ENCODE peak calls at places on chromosomes 13 and 19, in seven cellular contexts. N is PC-3, P is endothelial cell of umbilical vein, I is keratinocyte, B is fibroblast of lung, Y is astrocyte, H is GM12878. M is an unnamed sample. For H3K4me1, the result is how much of the 10 kb centered on the place peaks cover.

GRCh38 chr13:82627183-82627582 is 1255.1 kb downstream of the SLITRK1 start:
- DNase-seq in N (peak), P (peak), I (no peak), B (peak), Y (peak), H (no peak), M (peak)

GRCh38 chr13:26074706-26075105 is 22.9 kb upstream of the SHISA2 start:
- DNase-seq in N (peak), P (no peak), I (no peak), B (peak), Y (peak), H (no peak), M (no peak)

GRCh38 chr19:35095667-35096368 is 19.8 kb upstream of the FXYD3 start:
- DNase-seq in N (no peak), P (no peak), I (no peak), B (no peak), Y (no peak), H (no peak), M (no peak)

GRCh38 chr13:39038569-39038898 is 278 bp downstream of the NHLRC3 start:
- DNase-seq in N (peak), P (no peak), I (no peak), B (no peak), Y (peak), H (no peak), M (no peak)

GRCh38 chr19:45591004-45591637 is 6.5 kb upstream of the OPA3 start:
- DNase-seq in N (no peak), P (no peak), I (no peak), B (peak), Y (no peak), H (no peak), M (peak)

GRCh38 chr13:107324416-107325204 is 756.7 kb upstream of the ARGLU1 start:
- DNase-seq in N (no peak), P (no peak), I (no peak), B (no peak), Y (no peak), H (no peak), M (no peak)

GRCh38 chr19:9205506-9206113 is 13.8 kb downstream of the OR7D4 start:
- DNase-seq in N (peak), P (peak), I (no peak), B (peak), Y (peak), H (no peak), M (no peak)

GRCh38 chr13:109738298-109738746 is 48.1 kb downstream of the IRS2 start:
- DNase-seq in N (no peak), P (no peak), I (peak), B (no peak), Y (no peak), H (no peak), M (no peak)

GRCh38 chr19:18322318-18322758 is 538 bp downstream of the LSM4 start:
- DNase-seq in N (peak), P (peak), I (peak), B (peak), Y (peak), H (no peak), M (no peak)

GRCh38 chr13:32383836-32384618 is 43.9 kb downstream of the N4BP2L1 start:
- DNase-seq in N (no peak), P (no peak), I (no peak), B (no peak), Y (no peak), H (no peak), M (no peak)

GRCh38 chr13:94122300-94122699 is 357.2 kb downstream of the DCT start:
- DNase-seq in N (peak), P (no peak), I (no peak), B (no peak), Y (no peak), H (no peak), M (no peak)

GRCh38 chr19:35509861-35510625 is 3.4 kb downstream of the DMKN start:
- DNase-seq in N (peak), P (peak), I (peak), B (peak), Y (no peak), H (no peak), M (peak)

GRCh38 chr19:55254625-55254977 is 4.2 kb downstream of the PPP6R1 start:
- DNase-seq in N (no peak), P (no peak), I (no peak), B (no peak), Y (no peak), H (no peak), M (no peak)

GRCh38 chr19:7442423-7442822 is 46.4 kb downstream of the PEX11G start:
- DNase-seq in N (no peak), P (no peak), I (no peak), B (no peak), Y (no peak), H (no peak), M (no peak)

GRCh38 chr19:13103961-13104847 is 1.5 kb upstream of the LYL1 start:
- DNase-seq in N (peak), P (peak), I (no peak), B (no peak), Y (no peak), H (no peak), M (no peak)
- H3K4me1 ChIP-seq in N (under half), P (under half), I (under half), B (under half), Y (under half), H (under half), M (under half)

DNA sequence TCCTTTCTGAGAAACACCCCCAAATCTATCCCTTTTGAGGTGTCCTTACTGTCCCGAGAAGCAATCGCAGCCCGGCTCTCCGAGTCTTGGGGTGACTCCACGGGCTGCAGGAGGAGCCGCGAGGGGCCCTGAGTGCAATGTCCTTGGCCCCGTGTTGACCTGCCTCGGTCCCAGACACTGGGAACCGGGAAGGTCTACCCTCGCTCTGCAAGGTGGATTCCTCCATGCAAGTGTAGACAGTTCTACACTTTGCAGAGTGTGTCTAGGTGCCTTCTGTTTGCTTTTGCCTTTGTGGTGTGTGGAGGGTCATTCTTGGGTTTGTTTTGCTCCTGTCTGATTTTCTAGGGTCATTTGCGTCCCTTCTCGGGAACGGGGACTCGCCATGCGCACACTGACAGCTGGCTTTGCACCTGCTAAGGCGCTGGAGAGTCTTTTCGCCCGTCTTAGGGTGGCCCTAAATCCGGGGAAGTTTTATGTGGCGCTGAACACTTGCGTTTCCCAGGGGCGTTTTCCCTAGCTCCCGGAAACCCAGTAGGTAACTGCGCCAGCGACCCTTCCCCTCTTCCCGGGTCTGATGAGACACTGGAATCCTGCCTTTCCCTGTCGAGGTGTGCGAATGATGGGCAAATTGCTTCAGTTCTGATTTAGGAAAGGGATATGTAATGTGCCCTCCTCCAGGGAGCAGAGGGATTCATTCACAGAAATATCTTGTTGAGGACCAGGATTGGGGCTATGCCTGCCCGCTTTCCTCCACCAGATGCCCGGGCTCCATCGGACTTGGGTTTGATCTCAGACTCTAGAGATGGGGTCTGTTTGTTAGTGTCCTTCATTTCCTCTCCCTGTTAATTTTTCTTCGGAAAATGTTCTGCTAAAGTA is 755 bp downstream of the SERTM1 start:
- DNase-seq in N (no peak), P (no peak), I (no peak), B (no peak), Y (no peak), H (no peak), M (no peak)
- TF ChIP-seq EZH2 in N (no peak), P (peak), I (no peak), B (no peak), Y (peak), H (no peak), M (no peak)

GRCh38 chr19:19732579-19733501 is at the start of gene ZNF14:
- DNase-seq in N (peak), P (peak), I (peak), B (peak), Y (peak), H (peak), M (peak)
- TF ChIP-seq CTCF in N (peak), P (peak), I (peak), B (no peak), Y (no peak), H (no peak), M (no peak)

DNA sequence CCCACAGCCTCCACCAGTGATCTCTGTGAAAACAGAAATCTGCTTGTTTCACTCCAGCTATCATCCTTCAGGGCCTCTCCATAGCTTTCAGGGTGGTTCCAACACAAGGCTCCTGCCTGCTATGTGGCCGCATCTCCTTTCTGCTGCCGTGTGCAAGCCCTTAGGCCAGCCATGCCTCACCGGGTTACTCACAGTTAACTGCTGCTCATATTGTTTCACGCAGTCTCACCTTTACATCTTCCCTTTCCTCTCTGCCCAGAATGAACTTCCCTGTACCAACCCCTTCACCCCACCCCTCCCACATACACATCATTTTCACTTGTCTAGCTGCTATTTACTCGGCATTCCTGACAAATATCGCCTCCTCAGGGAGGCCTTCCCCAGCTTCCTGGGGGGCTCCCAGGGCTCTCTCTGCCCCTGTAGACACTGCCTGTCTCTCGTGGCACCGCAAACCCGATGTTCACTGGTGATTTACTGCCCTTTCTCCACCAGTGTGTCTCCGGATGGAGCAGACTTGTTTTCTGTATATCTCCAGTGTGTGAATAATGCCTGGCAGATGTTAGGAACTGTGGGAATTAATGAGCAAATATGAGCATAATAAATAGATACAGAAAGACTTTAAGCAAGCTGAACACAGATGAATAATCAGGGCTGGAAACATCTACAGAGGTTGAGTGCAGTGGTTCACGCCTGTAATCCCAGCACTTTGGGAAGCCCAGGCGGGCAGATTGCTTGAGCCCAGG is 39.3 kb upstream of the GPR183 start:
- DNase-seq in N (no peak), P (no peak), I (no peak), B (no peak), Y (no peak), H (no peak), M (no peak)
- H3K4me1 ChIP-seq in N (under half), P (under half), I (under half), B (under half), Y (under half), H (under half), M (under half)

DNA sequence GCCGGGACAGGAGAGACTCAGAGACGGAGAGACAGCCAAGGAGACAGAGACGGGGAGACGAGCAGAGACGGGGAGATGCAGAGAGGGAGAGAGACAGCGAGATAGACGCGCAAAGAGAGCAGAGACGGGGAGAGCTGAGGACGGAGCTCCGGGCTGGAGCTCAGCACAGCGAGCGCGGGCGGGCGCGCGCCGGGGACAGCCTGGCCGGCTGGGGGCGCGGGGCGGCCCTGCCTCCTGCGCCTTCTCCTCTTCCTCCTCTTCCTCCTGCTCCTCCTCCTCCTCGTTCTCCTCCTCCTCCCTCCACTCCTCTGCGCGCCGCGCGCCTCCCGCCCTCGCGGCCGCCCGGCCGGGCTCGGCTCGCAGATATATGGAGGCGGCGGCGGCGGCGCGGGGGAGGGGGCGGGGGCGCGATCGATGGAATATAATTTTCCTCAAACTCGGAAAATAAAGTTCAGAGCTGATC is at the start of gene ERFL:
- DNase-seq in N (no peak), P (no peak), I (no peak), B (no peak), Y (no peak), H (no peak), M (peak)
- TF ChIP-seq EZH2 in N (no peak), P (peak), I (no peak), B (no peak), Y (no peak), H (no peak), M (peak)

GRCh38 chr19:2663920-2664571 is 38.4 kb downstream of the GNG7 start:
- DNase-seq in N (no peak), P (no peak), I (no peak), B (no peak), Y (no peak), H (no peak), M (no peak)
- TF ChIP-seq CTCF in N (no peak), P (no peak), I (peak), B (peak), Y (no peak), H (peak), M (no peak)

DNA sequence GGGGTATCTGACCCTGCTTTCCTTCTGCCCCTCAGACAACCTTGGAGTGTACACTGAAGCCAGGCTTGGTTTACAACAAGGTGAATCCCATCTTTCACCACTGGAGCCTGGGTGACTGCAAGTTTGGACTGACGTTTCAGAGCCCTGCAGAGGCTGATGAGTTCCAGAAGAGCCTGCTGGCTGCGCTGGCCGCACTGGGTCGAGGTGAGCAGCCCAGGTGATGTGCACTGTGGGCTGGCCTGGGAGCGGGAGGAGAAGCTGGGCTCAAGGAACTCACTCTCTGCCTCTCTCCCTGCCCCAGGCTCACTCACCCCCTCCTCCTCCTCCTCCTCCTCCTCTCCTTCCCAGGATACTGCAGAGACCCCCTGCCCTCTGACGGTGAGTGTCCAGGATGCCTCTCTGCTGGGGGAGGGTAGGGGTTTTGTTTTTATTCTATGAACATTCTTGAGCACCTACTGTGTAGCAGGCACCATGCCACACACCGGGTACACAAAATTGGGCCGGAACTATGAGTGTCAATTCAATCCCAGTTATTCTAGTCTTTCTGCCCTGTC is 3.5 kb downstream of the SPRED3 start:
- DNase-seq in N (no peak), P (no peak), I (no peak), B (no peak), Y (no peak), H (no peak), M (no peak)
- H3K4me1 ChIP-seq in N (under half), P (under half), I (under half), B (under half), Y (under half), H (under half), M (under half)

GRCh38 chr19:33397536-33398360 is 24.2 kb downstream of the CEBPG start:
- DNase-seq in N (no peak), P (no peak), I (no peak), B (no peak), Y (no peak), H (no peak), M (no peak)

GRCh38 chr19:33394723-33395560 is 21.4 kb downstream of the CEBPG start:
- DNase-seq in N (no peak), P (peak), I (no peak), B (no peak), Y (no peak), H (no peak), M (no peak)

GRCh38 chr19:33394006-33394722 is 20.7 kb downstream of the CEBPG start:
- DNase-seq in N (peak), P (no peak), I (no peak), B (peak), Y (peak), H (no peak), M (no peak)

GRCh38 chr19:33396701-33397535 is 23.4 kb downstream of the CEBPG start:
- DNase-seq in N (no peak), P (peak), I (no peak), B (no peak), Y (no peak), H (no peak), M (no peak)

DNA sequence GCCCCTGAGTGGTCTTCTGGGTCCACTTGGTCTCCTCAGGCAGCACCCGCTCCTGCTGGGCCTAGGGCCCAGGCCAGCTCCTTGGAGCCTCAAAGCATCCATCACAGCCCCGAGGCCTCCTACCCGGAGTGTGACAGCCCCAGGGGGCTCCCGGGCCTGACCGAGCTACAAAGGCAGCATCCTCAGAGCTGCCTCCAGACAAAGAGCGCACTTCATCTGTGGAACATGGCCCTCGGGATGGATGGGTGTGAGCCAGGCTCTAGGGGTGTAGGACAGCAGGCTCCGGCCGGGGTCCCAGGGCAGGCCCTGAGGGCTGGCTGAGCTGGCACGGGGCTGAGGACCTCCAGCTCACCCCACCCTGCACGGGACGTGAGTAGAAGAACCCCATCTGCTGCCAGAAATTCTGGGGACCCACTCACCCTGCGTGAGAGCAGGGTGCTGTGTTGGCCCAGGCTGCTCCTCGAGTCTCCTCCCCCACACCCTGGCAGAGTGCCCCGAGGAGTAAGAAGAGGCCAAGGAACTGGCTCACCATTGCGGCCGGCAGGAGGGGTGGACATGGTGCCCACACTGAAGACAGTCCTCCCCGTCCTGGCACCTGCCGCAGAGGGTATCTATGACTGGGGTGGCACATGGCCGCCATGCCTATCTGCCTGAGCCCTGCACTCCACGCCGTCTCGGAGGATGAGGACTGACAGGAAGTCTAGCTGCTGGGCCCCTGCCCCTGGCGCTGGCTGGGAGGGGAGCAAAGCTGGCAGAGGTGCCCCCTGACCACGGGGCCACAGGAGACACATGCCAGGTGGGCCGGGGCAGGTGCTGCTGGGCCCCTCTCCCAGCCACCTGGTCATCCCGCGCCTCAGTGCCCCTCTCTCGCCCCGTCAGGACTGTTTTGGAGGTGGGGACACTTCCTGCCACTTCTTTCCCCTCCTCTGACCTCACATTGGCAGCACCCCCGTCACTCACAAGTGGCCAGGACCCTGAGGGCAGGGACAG is 22.3 kb downstream of the CEBPG start:
- DNase-seq in N (no peak), P (no peak), I (no peak), B (peak), Y (peak), H (no peak), M (no peak)
- TF ChIP-seq EZH2 in N (no peak), P (no peak), I (no peak), B (no peak), Y (no peak), H (no peak), M (no peak)

DNA sequence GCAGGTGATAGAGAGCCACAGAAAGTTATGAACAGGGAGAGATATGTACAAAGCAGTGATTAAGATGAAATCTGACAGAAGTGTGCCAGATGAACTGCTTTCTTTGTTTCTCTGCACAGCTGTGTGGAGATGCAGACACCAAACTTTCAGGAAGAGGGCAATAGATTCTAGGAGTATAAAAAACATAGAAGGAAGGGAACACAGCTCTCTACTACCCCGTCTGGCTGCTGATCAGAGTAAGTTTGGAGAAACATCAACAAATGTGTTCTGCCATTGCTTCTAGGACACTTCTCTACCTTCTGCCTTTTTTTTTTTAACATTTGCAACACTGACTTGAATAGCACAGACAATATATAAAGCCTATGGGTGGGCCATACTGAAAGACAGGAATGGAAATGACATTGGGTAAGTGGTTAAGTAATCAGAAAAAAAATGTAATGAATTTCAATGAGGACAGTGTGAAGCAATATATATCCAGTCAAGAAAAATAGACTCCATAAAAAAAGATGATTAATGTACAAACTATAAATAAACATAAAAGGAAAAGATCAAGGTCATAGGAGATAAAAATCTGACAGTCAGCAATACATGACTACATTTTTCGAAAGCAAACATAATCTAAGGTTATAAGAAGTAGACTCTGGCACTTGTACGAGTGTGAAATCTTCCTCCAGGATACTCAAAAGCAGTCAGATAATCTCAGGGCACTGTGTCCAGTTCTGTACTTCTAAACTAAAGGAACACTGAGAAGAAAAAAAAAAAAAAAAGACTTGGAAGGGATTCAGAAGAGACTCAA is 21.4 kb downstream of the NUFIP1 start:
- DNase-seq in N (peak), P (peak), I (no peak), B (peak), Y (no peak), H (no peak), M (peak)
- TF ChIP-seq CTCF in N (peak), P (peak), I (no peak), B (peak), Y (no peak), H (no peak), M (no peak)

M was measured in PC-9.